ENCODE peak calls at places on chromosomes 11 and 22, in seven cellular contexts. A is pulmonary artery endothelial cell, L is Right ventricle myocardium superior, P is fibroblast of lung, F is SK-MEL-5, S is fibroblast of villous mesenchyme, M is endothelial cell. U is an unnamed sample.

GRCh38 chr11:128695539-128696221 is 1.8 kb downstream of the FLI1 start:
- DNase-seq in F (no peak), M (no peak), A (no peak), P (no peak), L (peak; percentile 56), S (peak; percentile 51), U (no peak)

GRCh38 chr11:70437111-70437784 is 38.9 kb downstream of the CTTN start:
- DNase-seq in P (no peak), F (no peak), L (no peak), S (no peak), M (no peak), A (no peak), U (no peak)

GRCh38 chr22:19105867-19106802 is 16.1 kb downstream of the DGCR2 start:
- DNase-seq in A (no peak), L (no peak), P (no peak), M (peak; percentile 26), S (no peak), F (no peak), U (no peak)

GRCh38 chr11:81658722-81659121 is 1074.9 kb downstream of the FAM181B start:
- DNase-seq in F (peak; percentile 43), S (peak; percentile 2), A (no peak), P (peak; percentile 5), M (no peak), L (no peak), U (no peak)

GRCh38 chr11:93747122-93747521 is 5.7 kb downstream of the C11orf54 start:
- DNase-seq in S (no peak), P (no peak), A (no peak), L (no peak), M (no peak), F (no peak), U (no peak)

GRCh38 chr11:85845052-85845631 is 10.0 kb upstream of the CCDC83 start:
- DNase-seq in S (peak; percentile 33), P (peak; percentile 50), M (no peak), F (no peak), L (no peak), A (no peak), U (no peak)

GRCh38 chr11:62018978-62019664 is 51.7 kb upstream of the FTH1 start:
- DNase-seq in F (no peak), L (no peak), A (no peak), M (no peak), S (no peak), P (no peak), U (no peak)

GRCh38 chr11:48064306-48064705 is 83.9 kb downstream of the PTPRJ start:
- DNase-seq in F (no peak), A (no peak), S (peak; percentile 65), L (no peak), M (no peak), P (peak; percentile 89), U (peak; percentile 34)

GRCh38 chr11:13227676-13228255 is 49.8 kb upstream of the BMAL1 start:
- DNase-seq in L (no peak), M (no peak), S (no peak), F (no peak), P (no peak), A (no peak), U (no peak)

U was measured in brain pericyte.